ENCODE peak calls at places on chromosomes 16 and 17, in six cellular contexts. I is left ventricle myocardium inferior, P is gastrocnemius medialis, R is Peyer's patch, J is hepatocyte, S is GM23338. L is an unnamed sample.

GRCh38 chr16:7405166-7405565 is 72.5 kb downstream of the RBFOX1 start:
- DNase-seq in I (peak; percentile 64), P (peak; percentile 70), R (no peak), J (peak; percentile 84), S (peak; percentile 45), L (no peak)

GRCh38 chr16:80591071-80591935 is 50.5 kb downstream of the DYNLRB2 start:
- DNase-seq in I (no peak), P (no peak), R (no peak), J (no peak), S (no peak), L (no peak)

GRCh38 chr16:66133641-66134402 is 232.7 kb upstream of the CDH5 start:
- DNase-seq in I (no peak), P (no peak), R (no peak), J (no peak), S (no peak), L (no peak)

GRCh38 chr16:54156349-54156748 is 130.2 kb downstream of the IRX3 start:
- DNase-seq in I (no peak), P (no peak), R (no peak), J (no peak), S (no peak), L (no peak)

GRCh38 chr16:79008869-79009179 is 591.7 kb downstream of the MAF start:
- DNase-seq in I (no peak), P (no peak), R (no peak), J (no peak), S (no peak), L (no peak)

GRCh38 chr16:75750516-75750915 is 24.2 kb upstream of the CPHXL start:
- DNase-seq in I (no peak), P (no peak), R (no peak), J (peak; percentile 60), S (no peak), L (no peak)

GRCh38 chr17:29622337-29623282 is at the start of gene CORO6:
- DNase-seq in I (peak; percentile 70), P (peak; percentile 64), R (peak; percentile 55), J (peak; percentile 78), S (peak; percentile 85), L (no peak)

GRCh38 chr17:55152236-55152635 is 112.5 kb upstream of the HLF start:
- DNase-seq in I (no peak), P (no peak), R (no peak), J (peak; percentile 14), S (no peak), L (no peak)

GRCh38 chr17:63452091-63452978 is 6.2 kb upstream of the CYB561 start:
- DNase-seq in I (no peak), P (no peak), R (no peak), J (no peak), S (no peak), L (no peak)

GRCh38 chr16:88807626-88808453 is 3.9 kb downstream of the APRT start:
- DNase-seq in I (no peak), P (no peak), R (no peak), J (no peak), S (no peak), L (no peak)

GRCh38 chr17:34909040-34909439 is 52.2 kb downstream of the CCT6B start:
- DNase-seq in I (no peak), P (no peak), R (no peak), J (no peak), S (no peak), L (no peak)

GRCh38 chr17:29007456-29008455 is 1.9 kb upstream of the SEZ6 start:
- DNase-seq in I (no peak), P (no peak), R (no peak), J (peak; percentile 26), S (no peak), L (no peak)

GRCh38 chr17:78428842-78429617 is 50.6 kb downstream of the PGS1 start:
- DNase-seq in I (no peak), P (no peak), R (no peak), J (no peak), S (no peak), L (no peak)

GRCh38 chr17:46977348-46977747 is 1.7 kb downstream of the RPRML start:
- DNase-seq in I (no peak), P (no peak), R (no peak), J (peak; percentile 65), S (peak; percentile 97), L (no peak)

GRCh38 chr16:56477096-56477878 is 25.9 kb downstream of the OGFOD1 start:
- DNase-seq in I (no peak), P (no peak), R (no peak), J (peak; percentile 17), S (no peak), L (peak; percentile 8)

GRCh38 chr17:82931696-82932060 is 91.9 kb upstream of the ZNF750 start:
- DNase-seq in I (peak; percentile 70), P (peak; percentile 51), R (no peak), J (no peak), S (no peak), L (no peak)

GRCh38 chr17:40075216-40076100 is 12.7 kb downstream of the THRA start:
- DNase-seq in I (peak; percentile 85), P (peak; percentile 77), R (peak; percentile 81), J (peak; percentile 84), S (peak; percentile 88), L (peak; percentile 69)

GRCh38 chr16:12158428-12158827 is 181.9 kb downstream of the SNX29 start:
- DNase-seq in I (no peak), P (no peak), R (no peak), J (no peak), S (no peak), L (no peak)

GRCh38 chr17:74513987-74514631 is 17.2 kb downstream of the CD300LB start:
- DNase-seq in I (no peak), P (no peak), R (peak; percentile 17), J (peak; percentile 29), S (peak; percentile 77), L (no peak)

GRCh38 chr16:67940436-67941089 is 3.4 kb downstream of the LCAT start:
- DNase-seq in I (no peak), P (no peak), R (no peak), J (no peak), S (no peak), L (no peak)

GRCh38 chr16:67942510-67943255 is 1.2 kb downstream of the LCAT start:
- DNase-seq in I (no peak), P (no peak), R (no peak), J (no peak), S (peak; percentile 53), L (no peak)

GRCh38 chr16:67941469-67942199 is 2.3 kb downstream of the LCAT start:
- DNase-seq in I (no peak), P (no peak), R (no peak), J (no peak), S (no peak), L (no peak)

GRCh38 chr16:67943256-67943618 is 683 bp downstream of the LCAT start:
- DNase-seq in I (no peak), P (no peak), R (no peak), J (no peak), S (no peak), L (no peak)

GRCh38 chr16:67942200-67942509 is 1.8 kb downstream of the LCAT start:
- DNase-seq in I (no peak), P (no peak), R (no peak), J (peak; percentile 55), S (peak; percentile 86), L (no peak)
- H3K4me1 ChIP-seq in I (peaks cover 80% of the 10 kb centered on the region), P (peaks cover 28% of the 10 kb centered on the region), R (peaks cover 38% of the 10 kb centered on the region), J (peaks cover 4% of the 10 kb centered on the region), S (no peaks in the 10 kb centered on the region), L (peaks cover 16% of the 10 kb centered on the region)

DNA sequence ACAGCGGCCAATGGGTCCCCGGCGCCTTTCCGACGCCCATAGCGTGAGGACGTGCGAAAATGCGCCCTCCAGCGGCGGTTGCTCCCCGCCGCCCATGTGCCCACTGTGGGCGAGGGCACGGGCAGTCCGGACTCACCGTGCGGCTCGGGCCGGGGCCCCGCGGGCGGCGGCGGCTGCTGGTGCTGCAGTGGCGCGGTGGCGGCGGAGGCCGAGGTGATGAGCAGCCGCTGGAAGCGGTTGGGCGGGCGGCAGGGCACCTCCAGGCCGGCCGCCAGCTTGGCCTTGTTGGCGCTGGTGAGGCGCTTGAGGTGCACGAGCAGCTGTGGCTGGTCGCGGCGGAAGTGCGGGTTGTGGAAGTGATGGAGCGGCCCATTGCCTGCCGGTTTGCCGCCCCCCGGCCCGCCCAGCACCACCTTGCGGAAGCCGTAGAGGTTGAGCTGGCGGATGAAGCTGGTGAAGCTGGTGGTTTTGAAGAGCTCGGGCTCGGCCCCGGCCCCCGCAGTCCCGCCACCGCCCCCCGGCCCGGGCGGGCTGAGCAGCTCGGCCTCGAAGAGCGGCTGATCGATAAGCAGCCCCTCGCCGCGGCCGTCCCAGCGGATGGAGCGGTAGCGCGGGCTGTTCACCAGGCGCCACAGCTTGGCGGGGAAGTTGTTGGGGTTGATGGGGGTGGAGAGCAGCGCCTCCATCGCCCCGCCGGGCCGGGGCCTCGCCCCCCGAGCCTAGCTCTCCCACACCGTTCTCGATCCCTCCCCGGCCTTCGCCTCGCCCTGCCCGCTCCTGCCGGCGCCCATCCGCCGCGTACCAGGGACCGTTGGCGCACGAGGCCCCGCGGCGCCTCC is at the start of gene HSF5:
- DNase-seq in I (peak; percentile 27), P (no peak), R (peak; percentile 80), J (no peak), S (peak; percentile 87), L (no peak)
- TF ChIP-seq CTCF in I (peak; percentile 22), P (no peak), R (peak; percentile 7), J (no peak), S (peak; percentile 71), L (no peak)

GRCh38 chr17:57110152-57110542 is 25.1 kb downstream of the AKAP1 start:
- DNase-seq in I (peak; percentile 61), P (peak; percentile 67), R (no peak), J (no peak), S (peak; percentile 31), L (no peak)

GRCh38 chr17:57110579-57111367 is 25.7 kb downstream of the AKAP1 start:
- DNase-seq in I (no peak), P (no peak), R (no peak), J (no peak), S (no peak), L (no peak)

GRCh38 chr17:57109393-57110151 is 24.5 kb downstream of the AKAP1 start:
- DNase-seq in I (peak; percentile 75), P (peak; percentile 60), R (no peak), J (no peak), S (peak; percentile 63), L (no peak)

GRCh38 chr17:57112994-57113393 is 27.9 kb downstream of the AKAP1 start:
- DNase-seq in I (no peak), P (no peak), R (no peak), J (no peak), S (no peak), L (no peak)

GRCh38 chr17:57111386-57111785 is 26.3 kb downstream of the AKAP1 start:
- DNase-seq in I (no peak), P (no peak), R (no peak), J (no peak), S (no peak), L (no peak)
- H3K4me1 ChIP-seq in I (peaks cover 89% of the 10 kb centered on the region), P (peaks cover 51% of the 10 kb centered on the region), R (peaks cover 53% of the 10 kb centered on the region), J (peaks cover 31% of the 10 kb centered on the region), S (peaks cover 10% of the 10 kb centered on the region), L (peaks cover 78% of the 10 kb centered on the region)

DNA sequence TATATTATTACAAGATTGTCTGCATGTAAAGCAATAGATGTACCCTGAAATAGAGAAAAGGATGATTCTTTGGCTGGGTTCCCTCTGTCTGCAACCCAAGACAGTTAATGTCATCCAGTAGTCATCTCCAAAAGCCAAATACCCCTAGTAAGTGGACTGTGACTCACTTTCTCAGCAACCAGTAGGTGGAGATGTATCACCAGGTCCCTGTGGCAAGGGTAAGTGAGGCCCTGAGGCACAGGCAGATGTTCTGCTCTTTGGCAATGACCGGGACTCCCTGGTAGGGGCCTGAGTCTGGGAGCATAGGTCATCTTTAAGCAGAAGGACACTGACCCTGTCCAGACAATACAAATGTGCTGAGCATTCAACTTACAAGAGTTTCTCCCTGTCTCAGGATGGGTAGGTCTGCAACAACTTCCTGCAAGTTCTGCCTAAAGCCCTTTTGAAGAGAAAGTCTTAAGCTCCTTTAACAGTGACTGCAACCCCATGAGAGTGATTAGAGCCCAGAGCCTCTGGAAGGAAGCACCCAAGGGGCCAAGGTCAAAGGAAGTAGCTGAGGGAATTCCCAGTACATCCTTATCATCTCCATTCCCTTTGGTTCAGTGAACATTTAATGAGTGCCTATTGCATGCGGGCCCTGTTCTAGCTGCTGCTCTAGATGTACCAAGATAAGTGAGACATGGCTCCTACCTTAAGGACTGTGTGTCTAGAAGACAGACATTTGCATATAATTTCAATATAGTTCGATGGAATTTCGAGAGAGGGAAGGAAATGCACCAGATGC is 31.9 kb downstream of the PMP22 start:
- DNase-seq in I (no peak), P (no peak), R (no peak), J (peak; percentile 39), S (peak; percentile 54), L (no peak)
- TF ChIP-seq CTCF in I (peak; percentile 44), P (no peak), R (peak; percentile 32), J (peak; percentile 33), S (peak; percentile 81), L (no peak)